ENCODE peak calls at places on chromosomes 13 and 19, in six cellular contexts. One of them, this sample, is unnamed.

GRCh38 chr19:51751655-51752054 is at the start of gene FPR1:
- DNase-seq in left cardiac atrium: no peak
- DNase-seq in nephron progenitor cell: no peak
- DNase-seq in IMR-90: no peak
- DNase-seq in AML-193: peak
- DNase-seq in ELR: peak
- DNase-seq in this sample: no peak

GRCh38 chr19:43639507-43640423 is at the start of gene CADM4:
- DNase-seq in left cardiac atrium: no peak
- DNase-seq in nephron progenitor cell: peak
- DNase-seq in IMR-90: no peak
- DNase-seq in AML-193: no peak
- DNase-seq in ELR: peak
- DNase-seq in this sample: peak

GRCh38 chr19:42111384-42111783 is 20.9 kb downstream of the POU2F2 start:
- DNase-seq in left cardiac atrium: no peak
- DNase-seq in nephron progenitor cell: no peak
- DNase-seq in IMR-90: peak
- DNase-seq in AML-193: no peak
- DNase-seq in ELR: peak
- DNase-seq in this sample: no peak

GRCh38 chr19:34217952-34218817 is 36.2 kb upstream of the GARRE1 start:
- DNase-seq in left cardiac atrium: no peak
- DNase-seq in nephron progenitor cell: no peak
- DNase-seq in IMR-90: peak
- DNase-seq in AML-193: peak
- DNase-seq in ELR: peak
- DNase-seq in this sample: peak

GRCh38 chr13:30877335-30877734 is 28.7 kb upstream of the MEDAG start:
- DNase-seq in left cardiac atrium: no peak
- DNase-seq in nephron progenitor cell: no peak
- DNase-seq in IMR-90: peak
- DNase-seq in AML-193: no peak
- DNase-seq in ELR: no peak
- DNase-seq in this sample: peak

GRCh38 chr13:91399189-91400093 is 1.0 kb downstream of the GPC5 start:
- DNase-seq in left cardiac atrium: peak
- DNase-seq in nephron progenitor cell: no peak
- DNase-seq in IMR-90: no peak
- DNase-seq in AML-193: no peak
- DNase-seq in ELR: no peak
- DNase-seq in this sample: no peak

GRCh38 chr13:109673477-109673876 is 112.9 kb downstream of the IRS2 start:
- DNase-seq in left cardiac atrium: no peak
- DNase-seq in nephron progenitor cell: no peak
- DNase-seq in IMR-90: peak
- DNase-seq in AML-193: no peak
- DNase-seq in ELR: no peak
- DNase-seq in this sample: no peak

GRCh38 chr13:44439615-44440014 is 66.0 kb downstream of the SERP2 start:
- DNase-seq in left cardiac atrium: no peak
- DNase-seq in nephron progenitor cell: no peak
- DNase-seq in IMR-90: no peak
- DNase-seq in AML-193: peak
- DNase-seq in ELR: no peak
- DNase-seq in this sample: no peak

GRCh38 chr13:111659842-111660241 is 339.4 kb downstream of the TEX29 start:
- DNase-seq in left cardiac atrium: peak
- DNase-seq in nephron progenitor cell: no peak
- DNase-seq in IMR-90: no peak
- DNase-seq in AML-193: no peak
- DNase-seq in ELR: no peak
- DNase-seq in this sample: no peak

GRCh38 chr13:75803175-75803611 is 167.1 kb downstream of the LMO7 start:
- DNase-seq in left cardiac atrium: no peak
- DNase-seq in nephron progenitor cell: no peak
- DNase-seq in IMR-90: no peak
- DNase-seq in AML-193: no peak
- DNase-seq in ELR: no peak
- DNase-seq in this sample: no peak

GRCh38 chr13:20718958-20719566 is 15.6 kb downstream of the IL17D start:
- DNase-seq in left cardiac atrium: no peak
- DNase-seq in nephron progenitor cell: no peak
- DNase-seq in IMR-90: no peak
- DNase-seq in AML-193: no peak
- DNase-seq in ELR: no peak
- DNase-seq in this sample: no peak

GRCh38 chr13:101343128-101343787 is 73.0 kb downstream of the NALCN start:
- DNase-seq in left cardiac atrium: no peak
- DNase-seq in nephron progenitor cell: no peak
- DNase-seq in IMR-90: peak
- DNase-seq in AML-193: no peak
- DNase-seq in ELR: peak
- DNase-seq in this sample: no peak

GRCh38 chr13:26529441-26529840 is 28.0 kb upstream of the WASF3 start:
- DNase-seq in left cardiac atrium: peak
- DNase-seq in nephron progenitor cell: peak
- DNase-seq in IMR-90: peak
- DNase-seq in AML-193: peak
- DNase-seq in ELR: peak
- DNase-seq in this sample: peak

GRCh38 chr13:42707003-42707402 is 74.4 kb upstream of the FAM216B start:
- DNase-seq in left cardiac atrium: no peak
- DNase-seq in nephron progenitor cell: no peak
- DNase-seq in IMR-90: peak
- DNase-seq in AML-193: no peak
- DNase-seq in ELR: no peak
- DNase-seq in this sample: no peak

GRCh38 chr19:12628040-12629022 is 17.6 kb downstream of the ZNF791 start:
- DNase-seq in left cardiac atrium: no peak
- DNase-seq in nephron progenitor cell: no peak
- DNase-seq in IMR-90: peak
- DNase-seq in AML-193: no peak
- DNase-seq in ELR: no peak
- DNase-seq in this sample: no peak

GRCh38 chr19:1850809-1851544 is 2.7 kb upstream of the REXO1 start:
- DNase-seq in left cardiac atrium: no peak
- DNase-seq in nephron progenitor cell: no peak
- DNase-seq in IMR-90: no peak
- DNase-seq in AML-193: no peak
- DNase-seq in ELR: no peak
- DNase-seq in this sample: no peak

GRCh38 chr13:22839554-22840286 is 341.1 kb upstream of the SGCG start:
- DNase-seq in left cardiac atrium: no peak
- DNase-seq in nephron progenitor cell: peak
- DNase-seq in IMR-90: no peak
- DNase-seq in AML-193: no peak
- DNase-seq in ELR: no peak
- DNase-seq in this sample: no peak

GRCh38 chr19:19096641-19097627 is 33.1 kb downstream of the SLC25A42 start:
- DNase-seq in left cardiac atrium: no peak
- DNase-seq in nephron progenitor cell: no peak
- DNase-seq in IMR-90: no peak
- DNase-seq in AML-193: no peak
- DNase-seq in ELR: no peak
- DNase-seq in this sample: no peak

GRCh38 chr19:33508941-33509614 is 12.5 kb downstream of the PEPD start:
- DNase-seq in left cardiac atrium: no peak
- DNase-seq in nephron progenitor cell: no peak
- DNase-seq in IMR-90: no peak
- DNase-seq in AML-193: no peak
- DNase-seq in ELR: peak
- DNase-seq in this sample: peak

GRCh38 chr13:24671367-24672117 is 8.7 kb upstream of the ATP12A start:
- DNase-seq in left cardiac atrium: no peak
- DNase-seq in nephron progenitor cell: no peak
- DNase-seq in IMR-90: peak
- DNase-seq in AML-193: peak
- DNase-seq in ELR: peak
- DNase-seq in this sample: peak

GRCh38 chr19:7676854-7677253 is at the start of gene MCEMP1:
- DNase-seq in left cardiac atrium: no peak
- DNase-seq in nephron progenitor cell: no peak
- DNase-seq in IMR-90: no peak
- DNase-seq in AML-193: peak
- DNase-seq in ELR: no peak
- DNase-seq in this sample: no peak

GRCh38 chr13:29160862-29161261 is 340.7 kb downstream of the MTUS2 start:
- DNase-seq in left cardiac atrium: no peak
- DNase-seq in nephron progenitor cell: no peak
- DNase-seq in IMR-90: no peak
- DNase-seq in AML-193: no peak
- DNase-seq in ELR: no peak
- DNase-seq in this sample: no peak

GRCh38 chr19:46878613-46879375 is 18.0 kb downstream of the ARHGAP35 start:
- DNase-seq in left cardiac atrium: no peak
- DNase-seq in nephron progenitor cell: no peak
- DNase-seq in IMR-90: peak
- DNase-seq in AML-193: no peak
- DNase-seq in ELR: peak
- DNase-seq in this sample: no peak

GRCh38 chr19:3458229-3458555 is 22.1 kb downstream of the SMIM24 start:
- DNase-seq in left cardiac atrium: no peak
- DNase-seq in nephron progenitor cell: no peak
- DNase-seq in IMR-90: no peak
- DNase-seq in AML-193: no peak
- DNase-seq in ELR: no peak
- DNase-seq in this sample: no peak

GRCh38 chr13:95858286-95859075 is 181.5 kb downstream of the DNAJC3 start:
- DNase-seq in left cardiac atrium: no peak
- DNase-seq in nephron progenitor cell: no peak
- DNase-seq in IMR-90: peak
- DNase-seq in AML-193: no peak
- DNase-seq in ELR: peak
- DNase-seq in this sample: no peak

GRCh38 chr19:19342086-19343015 is 21.7 kb downstream of the MAU2 start:
- DNase-seq in left cardiac atrium: peak
- DNase-seq in nephron progenitor cell: peak
- DNase-seq in IMR-90: peak
- DNase-seq in AML-193: peak
- DNase-seq in ELR: peak
- DNase-seq in this sample: peak

GRCh38 chr13:24306632-24307031 is 2.7 kb upstream of the C1QTNF9 start:
- DNase-seq in left cardiac atrium: no peak
- DNase-seq in nephron progenitor cell: no peak
- DNase-seq in IMR-90: peak
- DNase-seq in AML-193: no peak
- DNase-seq in ELR: peak
- DNase-seq in this sample: peak

GRCh38 chr13:41842029-41842428 is 118.9 kb downstream of the VWA8 start:
- DNase-seq in left cardiac atrium: no peak
- DNase-seq in nephron progenitor cell: no peak
- DNase-seq in IMR-90: peak
- DNase-seq in AML-193: peak
- DNase-seq in ELR: no peak
- DNase-seq in this sample: no peak

GRCh38 chr19:47618771-47619170 is 9.8 kb downstream of the BICRA start:
- DNase-seq in left cardiac atrium: peak
- DNase-seq in nephron progenitor cell: no peak
- DNase-seq in IMR-90: peak
- DNase-seq in AML-193: no peak
- DNase-seq in ELR: no peak
- DNase-seq in this sample: peak

This sample was measured in AG08396.